ENCODE peak calls at places on chromosomes 3 and 15, in four cellular contexts. D is H9, I is breast epithelium, O is tibial artery. U is an unnamed sample.

GRCh38 chr15:40936709-40937666 is 7.8 kb downstream of the DLL4 start:
- DNase-seq in D (no peak), I (no peak), O (no peak), U (no peak)

GRCh38 chr15:71761649-71762048 is 48.7 kb upstream of the NR2E3 start:
- DNase-seq in D (no peak), I (no peak), O (no peak), U (no peak)

GRCh38 chr3:177468331-177468730 is 271.0 kb upstream of the TBL1XR1 start:
- DNase-seq in D (no peak), I (no peak), O (peak), U (no peak)

GRCh38 chr3:76370749-76371148 is 585.4 kb upstream of the ZNF717 start:
- DNase-seq in D (no peak), I (no peak), O (no peak), U (no peak)

GRCh38 chr3:148450819-148451218 is 246.9 kb upstream of the AGTR1 start:
- DNase-seq in D (peak), I (no peak), O (no peak), U (no peak)

GRCh38 chr15:45583731-45584639 is 3.2 kb upstream of the BLOC1S6 start:
- DNase-seq in D (no peak), I (no peak), O (no peak), U (no peak)

GRCh38 chr15:95269247-95270155 is 1038.1 kb downstream of the MCTP2 start:
- DNase-seq in D (no peak), I (no peak), O (no peak), U (no peak)

GRCh38 chr3:99330924-99331532 is 307.4 kb upstream of the COL8A1 start:
- DNase-seq in D (no peak), I (no peak), O (no peak), U (no peak)

GRCh38 chr15:40280260-40281056 is 2.4 kb downstream of the ANKRD63 start:
- DNase-seq in D (peak), I (no peak), O (no peak), U (no peak)

GRCh38 chr3:65177879-65178484 is 490.2 kb upstream of the ADAMTS9 start:
- DNase-seq in D (no peak), I (no peak), O (no peak), U (no peak)

GRCh38 chr3:160372780-160373179 is 26.2 kb downstream of the IFT80 start:
- DNase-seq in D (no peak), I (no peak), O (no peak), U (no peak)

GRCh38 chr15:41777421-41777973 is 3.2 kb downstream of the MAPKBP1 start:
- DNase-seq in D (no peak), I (no peak), O (no peak), U (no peak)

GRCh38 chr15:48177875-48178611 is at the start of gene MYEF2:
- DNase-seq in D (peak), I (peak), O (peak), U (peak)

GRCh38 chr3:18302517-18302916 is 122.6 kb downstream of the SATB1 start:
- DNase-seq in D (no peak), I (no peak), O (no peak), U (no peak)

GRCh38 chr3:43268636-43269035 is 17.7 kb upstream of the SNRK start:
- DNase-seq in D (no peak), I (no peak), O (no peak), U (no peak)

GRCh38 chr3:197465197-197465995 is 90.4 kb downstream of the BDH1 start:
- DNase-seq in D (no peak), I (no peak), O (no peak), U (no peak)

GRCh38 chr15:99105516-99106341 is 849 bp downstream of the SYNM start:
- DNase-seq in D (peak), I (no peak), O (peak), U (peak)

GRCh38 chr15:31274496-31275330 is 51.9 kb upstream of the KLF13 start:
- DNase-seq in D (peak), I (peak), O (no peak), U (no peak)

GRCh38 chr15:70329179-70329578 is 231.5 kb upstream of the TLE3 start:
- DNase-seq in D (no peak), I (no peak), O (peak), U (peak)

GRCh38 chr15:101123222-101123910 is 128.5 kb downstream of the CHSY1 start:
- DNase-seq in D (no peak), I (no peak), O (no peak), U (no peak)

GRCh38 chr15:45157056-45157455 is 27.3 kb downstream of the DUOX1 start:
- DNase-seq in D (no peak), I (no peak), O (no peak), U (no peak)

GRCh38 chr3:124322966-124323365 is 331.0 kb upstream of the ROPN1 start:
- DNase-seq in D (no peak), I (no peak), O (no peak), U (no peak)

GRCh38 chr3:39965461-39965860 is 156.1 kb downstream of the MYRIP start:
- DNase-seq in D (no peak), I (no peak), O (no peak), U (no peak)

GRCh38 chr15:50764331-50765201 is 940 bp downstream of the SPPL2A start:
- DNase-seq in D (no peak), I (no peak), O (no peak), U (no peak)

GRCh38 chr3:143170676-143171075 is 51.1 kb downstream of the CHST2 start:
- DNase-seq in D (no peak), I (no peak), O (no peak), U (no peak)

GRCh38 chr3:54999159-54999558 is 71.3 kb upstream of the LRTM1 start:
- DNase-seq in D (peak), I (no peak), O (no peak), U (no peak)

GRCh38 chr15:91471410-91471993 is 371.4 kb downstream of the SV2B start:
- DNase-seq in D (no peak), I (no peak), O (no peak), U (no peak)

GRCh38 chr3:151766454-151766853 is 32.7 kb downstream of the AADACL2 start:
- DNase-seq in D (no peak), I (no peak), O (no peak), U (no peak)

GRCh38 chr3:55322649-55323048 is 164.5 kb downstream of the WNT5A start:
- DNase-seq in D (no peak), I (no peak), O (no peak), U (no peak)

GRCh38 chr15:62138124-62138523 is 27.0 kb downstream of the C2CD4B start:
- DNase-seq in D (no peak), I (no peak), O (no peak), U (no peak)

GRCh38 chr15:100831466-100831865 is 48.2 kb upstream of the ALDH1A3 start:
- DNase-seq in D (no peak), I (no peak), O (no peak), U (no peak)

GRCh38 chr15:22978691-22979068 is 1.5 kb downstream of the CYFIP1 start:
- DNase-seq in D (no peak), I (no peak), O (no peak), U (no peak)

GRCh38 chr15:96442076-96442475 is 111.6 kb downstream of the NR2F2 start:
- DNase-seq in D (no peak), I (no peak), O (no peak), U (no peak)

GRCh38 chr15:68114840-68115239 is 60.7 kb downstream of the PIAS1 start:
- DNase-seq in D (no peak), I (no peak), O (no peak), U (no peak)

GRCh38 chr3:54691230-54691900 is 236.5 kb downstream of the LRTM1 start:
- DNase-seq in D (no peak), I (no peak), O (no peak), U (no peak)

GRCh38 chr3:111831840-111832239 is 27.2 kb upstream of the PHLDB2 start:
- DNase-seq in D (no peak), I (no peak), O (no peak), U (no peak)

GRCh38 chr3:11143476-11143875 is 10.8 kb upstream of the HRH1 start:
- DNase-seq in D (no peak), I (no peak), O (no peak), U (no peak)

DNA sequence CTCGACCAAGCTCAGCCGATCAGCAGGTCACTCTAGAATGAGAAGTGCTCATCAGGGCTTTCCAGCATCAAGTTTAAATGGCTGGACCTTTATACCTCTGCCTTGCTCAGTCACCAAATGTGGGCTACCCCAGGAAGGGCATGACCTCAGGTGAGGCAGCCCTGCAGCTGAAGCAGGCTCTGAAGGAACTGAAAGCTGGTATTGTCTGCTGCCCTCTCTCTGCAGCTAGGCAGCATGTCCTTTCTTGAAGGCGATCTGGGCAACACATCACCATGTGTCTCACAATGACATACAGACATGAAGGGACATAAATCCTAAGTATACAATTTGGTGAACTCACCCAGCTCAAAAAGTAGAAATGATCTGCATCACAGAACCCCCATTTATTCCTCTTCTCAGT is 38.7 kb upstream of the ARID3B start:
- DNase-seq in D (peak), I (no peak), O (no peak), U (no peak)
- TF ChIP-seq CTCF in D (peak), I (no peak), O (no peak), U (no peak)

DNA sequence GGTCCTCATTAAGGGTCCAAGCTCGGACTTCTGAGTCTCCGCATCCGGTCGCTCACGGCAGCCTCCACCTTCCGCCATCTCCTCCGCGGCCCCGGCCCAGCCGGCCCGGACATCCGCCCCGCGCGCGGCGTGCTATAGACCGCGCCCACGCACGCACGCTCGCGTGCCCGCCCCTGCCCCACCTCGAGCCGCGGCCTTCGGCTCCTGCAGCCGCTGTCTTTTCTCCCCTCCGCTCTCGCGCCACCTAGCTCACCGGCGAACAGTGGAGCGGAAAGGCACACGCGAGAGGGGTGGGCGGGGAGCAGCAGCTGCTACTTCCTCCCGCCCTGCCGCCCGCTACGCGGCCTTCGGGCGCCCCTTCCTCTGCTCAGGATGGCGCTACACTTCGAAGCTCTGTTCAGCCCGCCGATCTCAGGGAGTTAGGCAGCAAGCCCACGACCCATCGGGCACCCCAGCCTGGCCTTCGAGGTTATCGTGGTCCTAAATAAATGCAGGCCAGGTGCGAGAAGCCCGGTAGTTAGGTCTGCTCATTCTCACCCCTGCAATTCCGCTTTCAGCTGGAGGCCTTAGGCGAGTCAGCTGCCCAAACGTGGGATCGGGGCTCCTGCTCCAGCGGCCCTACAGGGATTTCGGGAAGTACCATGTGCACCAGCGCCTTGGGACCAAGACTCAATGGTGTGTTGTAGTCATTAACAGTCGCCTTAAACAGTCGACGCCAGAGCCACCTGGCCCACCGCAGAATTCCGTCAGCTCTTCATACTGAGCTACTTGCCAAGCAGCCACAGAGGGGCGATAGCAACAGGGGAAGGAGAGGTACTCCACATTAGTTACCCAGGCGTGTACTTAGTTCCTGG is at the start of gene USP4:
- DNase-seq in D (peak), I (peak), O (peak), U (peak)
- TF ChIP-seq CTCF in D (peak), I (no peak), O (peak), U (no peak)

GRCh38 chr3:25019506-25019905 is 408.6 kb upstream of the RARB start:
- DNase-seq in D (no peak), I (no peak), O (no peak), U (no peak)

GRCh38 chr3:25027639-25028038 is 400.4 kb upstream of the RARB start:
- DNase-seq in D (no peak), I (no peak), O (no peak), U (no peak)

GRCh38 chr3:25018909-25019308 is 409.2 kb upstream of the RARB start:
- DNase-seq in D (no peak), I (no peak), O (no peak), U (no peak)

DNA sequence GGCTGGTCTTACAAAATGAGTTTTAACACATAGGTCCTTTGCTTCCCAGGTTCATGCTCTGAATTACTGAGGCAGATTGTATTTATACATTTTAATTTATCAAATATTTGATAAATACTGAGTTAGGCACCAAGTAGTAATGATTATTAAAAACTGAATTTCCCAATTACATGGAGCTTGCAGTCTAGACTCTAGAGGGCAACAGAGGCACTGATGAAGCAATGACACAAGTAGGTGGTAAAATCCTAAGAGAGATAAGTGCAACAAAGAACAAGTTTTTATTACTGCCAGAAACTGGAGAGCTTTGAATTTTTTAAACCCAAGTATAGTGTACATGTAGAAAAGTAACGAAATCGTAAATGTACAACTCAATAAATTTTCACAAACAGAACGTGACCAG is 406.2 kb upstream of the RARB start:
- DNase-seq in D (no peak), I (no peak), O (no peak), U (no peak)
- TF ChIP-seq CTCF in D (peak), I (peak), O (peak), U (no peak)

DNA sequence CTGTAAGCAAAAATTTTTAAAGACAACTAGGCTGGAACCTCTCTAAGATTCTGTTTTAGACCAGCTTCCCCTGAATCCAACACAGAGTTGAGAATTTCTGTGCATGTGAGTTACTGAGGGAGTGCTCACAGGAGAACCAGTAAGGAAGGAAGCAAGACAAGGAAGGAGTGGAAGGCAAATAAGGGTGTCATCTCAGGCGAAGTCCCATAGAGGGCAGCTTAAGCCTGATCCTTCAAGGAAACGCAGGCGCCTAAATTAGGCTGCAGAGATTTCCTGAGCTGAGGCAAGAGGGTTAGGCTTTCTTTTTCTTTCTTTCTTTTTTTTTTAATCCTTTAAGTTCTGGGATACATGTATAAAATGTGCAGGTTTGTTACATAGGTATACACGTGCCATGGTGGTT is 36.2 kb upstream of the COL6A6 start:
- DNase-seq in D (peak), I (no peak), O (no peak), U (no peak)
- TF ChIP-seq CTCF in D (peak), I (no peak), O (peak), U (peak)

DNA sequence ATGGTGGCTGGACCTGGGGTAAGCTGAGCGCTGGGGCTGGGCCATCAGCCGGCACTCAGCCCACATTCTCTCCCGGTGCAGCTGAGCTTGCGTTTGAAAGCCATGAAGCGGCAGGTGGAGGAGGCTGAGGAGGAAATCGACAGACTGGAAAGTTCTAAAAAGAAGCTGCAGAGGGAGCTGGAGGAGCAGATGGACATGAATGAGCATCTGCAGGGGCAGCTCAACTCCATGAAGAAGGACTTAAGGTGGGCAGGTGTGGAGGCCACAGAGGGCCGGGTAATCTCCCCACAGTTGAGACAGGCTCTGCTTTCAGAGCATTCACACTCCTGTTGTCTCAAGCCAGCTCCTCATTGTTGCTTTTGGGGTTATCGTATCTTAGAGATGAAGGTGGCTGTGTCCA is 45.7 kb upstream of the MYZAP start:
- DNase-seq in D (no peak), I (no peak), O (no peak), U (no peak)
- TF ChIP-seq CTCF in D (no peak), I (no peak), O (no peak), U (no peak)

GRCh38 chr3:136194409-136195257 is 1.5 kb downstream of the MSL2 start:
- DNase-seq in D (peak), I (no peak), O (peak), U (peak)

GRCh38 chr3:136196401-136197158 is 445 bp upstream of the MSL2 start:
- DNase-seq in D (peak), I (peak), O (peak), U (peak)

GRCh38 chr3:136195258-136196063 is 674 bp downstream of the MSL2 start:
- DNase-seq in D (peak), I (peak), O (peak), U (peak)

GRCh38 chr3:136197159-136197715 is 1.1 kb upstream of the MSL2 start:
- DNase-seq in D (no peak), I (no peak), O (no peak), U (no peak)

DNA sequence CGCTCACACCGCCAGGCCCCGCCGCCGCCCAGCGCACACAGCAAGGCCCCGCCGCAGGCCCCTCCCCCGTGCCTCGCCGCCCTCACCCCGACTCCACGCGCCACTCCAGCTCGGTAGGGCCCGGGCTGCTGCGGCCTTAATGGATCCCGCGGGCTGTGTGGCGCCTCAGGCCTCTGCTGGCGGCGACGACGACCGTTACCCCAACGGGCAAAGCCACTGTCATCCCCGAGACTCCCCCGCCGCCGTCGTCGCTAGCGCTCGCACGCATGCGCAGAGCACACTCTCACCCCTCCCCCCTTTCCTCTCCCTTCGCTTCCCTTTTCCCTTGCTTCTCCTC is at the start of gene MSL2:
- DNase-seq in D (no peak), I (peak), O (no peak), U (no peak)
- TF ChIP-seq CTCF in D (no peak), I (no peak), O (no peak), U (no peak)

U was measured in mesothelial cell of epicardium.